ENCODE peak calls at places on chromosome 7, in seven cellular contexts. L is right atrium auricular region; G is activated effector memory CD4-positive, alpha-beta T cell treated with Interleukin-2 at 50 U/mL for 16 hours; Q is A549; M is stimulated activated naive CD4-positive, alpha-beta T cell; Y is sigmoid colon; R is right cardiac atrium. E is an unnamed sample.

GRCh38 chr7:106915873-106916272 is 50.8 kb downstream of the PIK3CG start:
- DNase-seq in Y (no peak), R (no peak), M (no peak), G (no peak), L (no peak), Q (no peak), E (no peak)

GRCh38 chr7:65804887-65805286 is 68.0 kb upstream of the VKORC1L1 start:
- DNase-seq in Q (no peak), R (no peak), M (no peak), L (no peak), Y (no peak), G (no peak), E (no peak)

GRCh38 chr7:7969306-7970112 is 913 bp downstream of the GLCCI1 start:
- DNase-seq in G (peak; percentile 47), M (peak; percentile 23), Y (peak; percentile 69), R (peak; percentile 69), Q (peak; percentile 20), L (no peak), E (no peak)

GRCh38 chr7:150961510-150962284 is 16.4 kb downstream of the KCNH2 start:
- DNase-seq in L (no peak), M (no peak), G (no peak), R (no peak), Q (no peak), Y (no peak), E (no peak)

GRCh38 chr7:113404245-113404644 is 285.9 kb upstream of the SMIM30 start:
- DNase-seq in Q (peak; percentile 9), R (no peak), M (no peak), Y (no peak), G (no peak), L (no peak), E (no peak)

GRCh38 chr7:44196450-44196872 is 4.3 kb upstream of the YKT6 start:
- DNase-seq in G (no peak), Q (peak; percentile 50), Y (peak; percentile 67), M (peak; percentile 3), R (no peak), L (no peak), E (no peak)

GRCh38 chr7:31692451-31692850 is 5.4 kb downstream of the PPP1R17 start:
- DNase-seq in Q (no peak), G (no peak), Y (no peak), M (no peak), R (no peak), L (no peak), E (no peak)

GRCh38 chr7:135584362-135585353 is 26.9 kb downstream of the NUP205 start:
- DNase-seq in Y (no peak), M (no peak), L (no peak), G (no peak), R (no peak), Q (no peak), E (no peak)

GRCh38 chr7:141291541-141291940 is 217.7 kb downstream of the TMEM178B start:
- DNase-seq in M (no peak), Q (no peak), G (no peak), L (no peak), R (no peak), Y (no peak), E (no peak)

GRCh38 chr7:99386584-99387238 is 12.2 kb downstream of the ARPC1B start:
- DNase-seq in R (peak; percentile 29), Y (no peak), G (no peak), L (no peak), Q (peak; percentile 76), M (peak; percentile 30), E (no peak)

GRCh38 chr7:106239406-106239805 is 45.4 kb downstream of the NAMPT start:
- DNase-seq in M (no peak), Q (no peak), R (no peak), Y (no peak), L (no peak), G (no peak), E (no peak)

GRCh38 chr7:1329966-1330915 is 97.6 kb downstream of the UNCX start:
- DNase-seq in G (no peak), Y (no peak), Q (no peak), R (no peak), L (no peak), M (no peak), E (no peak)

GRCh38 chr7:44395067-44395466 is 69.7 kb upstream of the CAMK2B start:
- DNase-seq in R (no peak), Y (no peak), L (peak; percentile 42), M (no peak), Q (no peak), G (no peak), E (no peak)

GRCh38 chr7:69708857-69709256 is 110.6 kb downstream of the AUTS2 start:
- DNase-seq in R (no peak), Q (peak; percentile 52), M (no peak), L (no peak), Y (no peak), G (no peak), E (no peak)

GRCh38 chr7:157851501-157852067 is 514.8 kb downstream of the DNAJB6 start:
- DNase-seq in R (peak; percentile 89), G (peak; percentile 62), M (peak; percentile 55), Y (peak; percentile 76), Q (no peak), L (peak; percentile 72), E (no peak)

E was measured in vagina.